ENCODE peak calls at places on chromosome 18, in nine cellular contexts. W is RCC 7860; K is hippocampal formation; U is CD4-positive, CD25-positive, alpha-beta regulatory T cell; H is type B pancreatic cell; T is LoVo; L is nucleus accumbens; R is AG09309; I is GOT3. J is an unnamed sample.

GRCh38 chr18:76821356-76821874 is 942 bp upstream of the ZNF236 start:
- DNase-seq in H (no peak), K (no peak), L (no peak), W (no peak), R (no peak), U (no peak), T (no peak), I (no peak), J (no peak)

GRCh38 chr18:48569139-48569914 is 30.5 kb downstream of the CTIF start:
- DNase-seq in K (no peak), I (no peak), U (no peak), W (no peak), R (no peak), H (no peak), L (no peak), T (no peak), J (no peak)

GRCh38 chr18:21486905-21487437 is 113.5 kb downstream of the ESCO1 start:
- DNase-seq in W (no peak), I (no peak), L (no peak), H (no peak), R (no peak), K (no peak), T (no peak), U (no peak), J (no peak)

GRCh38 chr18:49520661-49521145 is 33.7 kb upstream of the C18orf32 start:
- DNase-seq in R (peak), H (no peak), L (no peak), U (no peak), W (no peak), I (no peak), T (no peak), K (no peak), J (no peak)

GRCh38 chr18:11808001-11808855 is 43.0 kb upstream of the CHMP1B start:
- DNase-seq in T (peak), H (no peak), L (no peak), R (no peak), I (no peak), W (peak), U (no peak), K (no peak), J (no peak)

GRCh38 chr18:13725566-13726227 is 661 bp downstream of the FAM210A start:
- DNase-seq in I (no peak), K (no peak), T (peak), H (no peak), R (no peak), U (peak), W (no peak), L (no peak), J (no peak)

GRCh38 chr18:6013101-6013790 is 117.9 kb upstream of the TMEM200C start:
- DNase-seq in K (no peak), W (no peak), I (no peak), H (no peak), U (no peak), T (no peak), R (no peak), L (no peak), J (no peak)

GRCh38 chr18:10291568-10291981 is 162.9 kb upstream of the APCDD1 start:
- DNase-seq in L (no peak), T (no peak), I (no peak), U (no peak), K (no peak), R (peak), H (no peak), W (no peak), J (no peak)

GRCh38 chr18:56593906-56594305 is 44.5 kb downstream of the TXNL1 start:
- DNase-seq in U (no peak), K (no peak), W (peak), H (no peak), R (no peak), I (no peak), L (no peak), T (no peak), J (no peak)

GRCh38 chr18:63787673-63788072 is 12.5 kb downstream of the SERPINB7 start:
- DNase-seq in W (no peak), K (no peak), I (no peak), L (no peak), U (no peak), R (peak), T (no peak), H (no peak), J (no peak)

GRCh38 chr18:6414118-6414722 is 491 bp downstream of the L3MBTL4 start:
- DNase-seq in T (peak), L (peak), W (peak), U (peak), R (no peak), I (no peak), H (no peak), K (peak), J (peak)

GRCh38 chr18:75247041-75247551 is 36.5 kb downstream of the TSHZ1 start:
- DNase-seq in H (no peak), T (no peak), W (no peak), I (no peak), R (peak), L (no peak), U (no peak), K (no peak), J (no peak)

GRCh38 chr18:10604178-10604577 is 78.4 kb downstream of the NAPG start:
- DNase-seq in K (no peak), L (no peak), H (no peak), T (no peak), W (no peak), R (no peak), U (no peak), I (no peak), J (peak)

J was measured in naive B cell.